ENCODE peak calls at places on chromosomes 5 and 9, in seven cellular contexts. E is stomach, Q is uterus, Y is A549, B is HepG2, M is heart left ventricle, K is tibial nerve. H is an unnamed sample. For H3K9me3, the result is how much of the 10 kb centered on the place peaks cover.

GRCh38 chr5:34483442-34484033 is 172.6 kb upstream of the RAI14 start:
- DNase-seq in Y (no peak), Q (no peak), E (no peak), K (no peak), M (no peak), B (no peak), H (no peak)

GRCh38 chr9:110050925-110051355 is 157.0 kb downstream of the C9orf152 start:
- DNase-seq in B (no peak), Q (peak), K (no peak), Y (peak), E (no peak), M (no peak), H (peak)

GRCh38 chr9:129889936-129890717 is 54.9 kb downstream of the USP20 start:
- DNase-seq in E (peak), Q (no peak), Y (no peak), M (peak), K (no peak), B (no peak), H (no peak)

GRCh38 chr9:133506653-133507038 is 18.1 kb downstream of the MYMK start:
- DNase-seq in M (peak), E (peak), B (peak), K (peak), Y (peak), Q (peak), H (no peak)

GRCh38 chr5:96648598-96648997 is 13.6 kb upstream of the CAST start:
- DNase-seq in E (no peak), Y (no peak), K (no peak), Q (no peak), B (no peak), M (no peak), H (peak)

GRCh38 chr9:15307523-15307841 is 466 bp upstream of the TTC39B start:
- DNase-seq in B (no peak), E (no peak), M (no peak), Y (no peak), Q (no peak), K (no peak), H (no peak)

GRCh38 chr9:93114169-93114983 is 18.4 kb downstream of the CARD19 start:
- DNase-seq in E (no peak), Y (no peak), B (no peak), M (peak), Q (peak), K (no peak), H (peak)

GRCh38 chr5:132775439-132776076 is 1.5 kb downstream of the SEPTIN8 start:
- DNase-seq in M (no peak), Y (no peak), B (no peak), E (no peak), Q (no peak), K (no peak), H (no peak)

GRCh38 chr5:15821506-15821905 is 321.5 kb downstream of the FBXL7 start:
- DNase-seq in M (no peak), Q (no peak), Y (no peak), B (no peak), K (no peak), E (no peak), H (no peak)

GRCh38 chr5:14406554-14406849 is 175.1 kb upstream of the OTULINL start:
- DNase-seq in Q (no peak), B (no peak), Y (no peak), M (no peak), K (no peak), E (no peak), H (no peak)

GRCh38 chr9:68685213-68685612 is 19.8 kb upstream of the PIP5K1B start:
- DNase-seq in K (no peak), Y (no peak), E (no peak), B (peak), M (no peak), Q (no peak), H (no peak)

GRCh38 chr9:36598281-36598680 is 25.6 kb downstream of the MELK start:
- DNase-seq in Y (no peak), M (no peak), Q (no peak), B (no peak), E (no peak), K (no peak), H (no peak)

GRCh38 chr5:31124026-31124425 is 69.5 kb upstream of the CDH6 start:
- DNase-seq in Y (no peak), E (no peak), Q (no peak), K (no peak), B (no peak), M (no peak), H (no peak)

GRCh38 chr9:105385372-105385985 is 62.4 kb upstream of the FSD1L start:
- DNase-seq in M (no peak), E (no peak), K (no peak), Y (no peak), Q (peak), B (no peak), H (peak)

GRCh38 chr5:123036391-123037103 is at the start of gene PPIC:
- DNase-seq in B (peak), M (peak), E (peak), Y (peak), K (peak), Q (peak), H (peak)

GRCh38 chr9:21989440-21990189 is 4.6 kb downstream of the CDKN2A start:
- DNase-seq in Q (no peak), Y (no peak), M (no peak), K (no peak), B (no peak), E (no peak), H (no peak)

GRCh38 chr9:114612272-114612923 is 1.3 kb downstream of the TMEM268 start:
- DNase-seq in E (no peak), B (no peak), Q (peak), K (no peak), Y (no peak), M (no peak), H (no peak)

GRCh38 chr9:131043097-131043496 is 34.1 kb downstream of the LAMC3 start:
- DNase-seq in K (no peak), Q (no peak), E (no peak), B (no peak), Y (no peak), M (no peak), H (no peak)

GRCh38 chr5:123119334-123119986 is 30.4 kb downstream of the PRDM6 start:
- DNase-seq in Y (peak), E (no peak), B (peak), K (no peak), Q (no peak), M (no peak), H (no peak)

GRCh38 chr5:43110606-43111170 is 10.0 kb upstream of the ZNF131 start:
- DNase-seq in Q (no peak), M (no peak), E (no peak), Y (peak), B (peak), K (no peak), H (no peak)

GRCh38 chr9:36341936-36342577 is 58.0 kb downstream of the RNF38 start:
- DNase-seq in Q (no peak), Y (no peak), K (no peak), E (no peak), M (no peak), B (no peak), H (no peak)

GRCh38 chr5:535781-536698 is 11.8 kb upstream of the SLC9A3 start:
- DNase-seq in Y (no peak), K (no peak), B (no peak), M (peak), E (no peak), Q (no peak), H (no peak)

GRCh38 chr5:32753051-32753450 is 41.9 kb downstream of the NPR3 start:
- DNase-seq in Q (no peak), E (no peak), Y (no peak), K (no peak), M (no peak), B (no peak), H (no peak)

GRCh38 chr5:77758141-77758938 is 17.8 kb downstream of the TBCA start:
- DNase-seq in E (no peak), M (no peak), B (no peak), Y (no peak), Q (no peak), K (no peak), H (no peak)

GRCh38 chr5:77767301-77767700 is 8.8 kb downstream of the TBCA start:
- DNase-seq in E (no peak), Q (no peak), K (no peak), Y (no peak), M (no peak), B (no peak), H (no peak)

GRCh38 chr5:77761606-77762005 is 14.5 kb downstream of the TBCA start:
- DNase-seq in Y (no peak), Q (no peak), E (no peak), M (no peak), B (no peak), K (no peak), H (no peak)
- H3K9me3 ChIP-seq in Y (under half), Q (under half), E (under half), M (under half), B (under half), K (under half), H (under half)

GRCh38 chr9:12814877-12815237 is 40.0 kb downstream of the LURAP1L start:
- DNase-seq in B (no peak), Q (no peak), M (no peak), K (no peak), E (no peak), Y (no peak), H (no peak)
- TF ChIP-seq POLR2A in B (no peak), Q (no peak), M (no peak), K (no peak), E (no peak), Y (no peak), H (no peak)

GRCh38 chr5:73789851-73790281 is 163.9 kb downstream of the ARHGEF28 start:
- DNase-seq in E (no peak), Y (no peak), B (no peak), Q (no peak), M (no peak), K (no peak), H (no peak)
- H3K27ac ChIP-seq in E (no peak), Y (peak), B (no peak), Q (no peak), M (no peak), K (peak), H (no peak)

DNA sequence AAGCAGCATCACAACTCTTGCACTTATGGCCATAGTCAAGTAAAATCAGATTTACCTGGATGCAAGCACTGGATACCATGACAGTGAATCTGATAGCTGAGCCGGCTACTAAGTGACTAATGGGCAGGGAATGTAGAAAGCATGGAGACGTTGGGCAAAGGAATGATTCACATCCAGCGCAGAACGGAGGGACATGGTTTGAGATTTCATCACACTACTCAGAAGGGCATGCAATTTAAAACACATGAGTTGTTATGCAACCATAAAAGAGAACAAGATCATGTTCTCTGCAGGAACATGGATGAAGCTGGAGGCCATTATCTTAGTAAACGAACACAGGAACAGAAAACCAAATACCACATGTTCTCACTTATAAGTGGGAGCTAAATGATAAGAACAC is 169.1 kb upstream of the PIK3R1 start:
- DNase-seq in Q (no peak), E (no peak), B (peak), K (no peak), M (no peak), Y (peak), H (peak)
- H3K9me3 ChIP-seq in Q (under half), E (under half), B (under half), K (under half), M (under half), Y (under half), H (under half)

GRCh38 chr5:174573210-174574014 is 151.0 kb upstream of the MSX2 start:
- DNase-seq in Q (no peak), Y (no peak), M (no peak), B (no peak), K (no peak), E (no peak), H (no peak)
- TF ChIP-seq POLR2A in Q (no peak), Y (no peak), M (no peak), B (no peak), K (no peak), E (no peak), H (no peak)

DNA sequence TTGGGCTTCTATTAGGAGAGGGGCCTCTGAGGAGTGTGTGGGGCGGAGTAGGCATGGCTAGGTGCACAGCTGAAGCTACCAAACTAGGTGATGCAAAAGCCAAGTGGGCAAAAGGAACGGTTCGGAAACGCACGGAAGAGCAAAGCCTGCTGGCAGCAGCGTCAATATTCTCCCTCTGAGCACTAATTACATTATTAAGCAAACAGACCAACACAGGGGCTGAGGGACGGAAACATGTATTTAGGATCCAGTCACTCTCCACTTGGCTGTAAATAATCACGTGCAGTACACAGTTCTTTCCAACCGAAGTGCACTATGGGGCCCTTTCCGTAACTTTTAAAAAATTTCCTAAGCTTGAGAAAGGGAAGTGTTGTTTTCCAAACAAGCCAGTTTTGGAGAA is 217.0 kb upstream of the TBCA start:
- DNase-seq in E (no peak), K (no peak), Y (no peak), Q (no peak), M (no peak), B (no peak), H (no peak)
- H3K27ac ChIP-seq in E (no peak), K (no peak), Y (no peak), Q (no peak), M (no peak), B (no peak), H (no peak)

DNA sequence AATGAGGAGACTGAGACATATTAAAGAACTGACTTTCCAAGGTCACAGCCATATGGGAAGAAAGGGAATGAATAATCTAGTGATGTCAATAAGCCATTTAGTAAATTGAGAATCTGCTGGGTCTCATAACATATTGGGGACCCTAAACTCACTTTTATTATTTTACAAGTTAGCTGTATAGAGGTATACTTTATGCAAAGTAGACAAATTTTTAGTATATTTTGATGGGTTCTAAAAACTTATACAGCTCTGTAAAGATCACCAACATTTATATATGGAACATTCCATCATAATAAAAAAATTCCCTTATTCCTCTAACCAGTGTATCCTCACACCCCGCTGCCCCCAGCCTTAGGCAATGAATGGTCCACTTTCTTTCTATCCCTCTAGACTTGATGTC is 35.7 kb upstream of the ZNF510 start:
- DNase-seq in K (no peak), E (no peak), M (no peak), Y (no peak), Q (no peak), B (no peak), H (no peak)
- H3K9me3 ChIP-seq in K (under half), E (half or more), M (half or more), Y (half or more), Q (under half), B (half or more), H (half or more)

GRCh38 chr5:150357326-150358260 is at the start of gene TCOF1:
- DNase-seq in Y (peak), Q (peak), B (peak), M (peak), E (peak), K (peak), H (peak)
- TF ChIP-seq POLR2A in Y (peak), Q (peak), B (no peak), M (no peak), E (no peak), K (no peak), H (peak)

DNA sequence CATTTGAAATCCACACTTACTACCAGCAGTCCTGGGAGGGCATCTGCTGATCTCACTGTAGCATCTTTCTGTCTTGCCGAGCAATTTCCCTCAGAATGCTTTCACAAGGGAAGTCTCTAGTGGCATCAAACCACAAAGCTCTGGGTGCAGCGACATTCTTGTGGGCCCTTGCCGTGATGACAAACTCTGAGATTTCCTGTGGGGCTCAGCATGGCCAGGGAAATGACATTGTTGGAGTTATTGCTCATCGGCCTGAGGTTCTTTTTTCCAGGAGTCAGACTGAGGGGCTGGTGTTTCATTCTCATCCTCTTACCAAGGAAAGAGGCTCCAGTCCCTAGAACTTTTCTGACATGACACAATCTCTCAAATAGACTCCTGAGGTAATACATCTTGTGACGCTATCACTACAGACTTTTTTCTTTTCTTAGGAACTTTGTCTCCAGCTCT is 51.4 kb downstream of the PFDN1 start:
- DNase-seq in E (no peak), Y (peak), Q (no peak), B (no peak), K (no peak), M (no peak), H (no peak)
- H3K27ac ChIP-seq in E (peak), Y (peak), Q (no peak), B (no peak), K (peak), M (peak), H (peak)

H was measured in gastrocnemius medialis.